ENCODE peak calls at places on chromosomes 4 and X, in eight cellular contexts. Y, F, Q, O, J, T, H and X are unnamed samples.

GRCh38 chr4:48178931-48179330 is 44.9 kb upstream of the TXK start:
- DNase-seq in Y (no peak), F (no peak), Q (no peak), O (no peak), J (no peak), T (no peak), H (no peak), X (no peak)

GRCh38 chrX:2401590-2402360 is 99.0 kb downstream of the DHRSX start:
- DNase-seq in Y (no peak), F (peak), Q (peak), O (no peak), J (peak), T (no peak), H (peak), X (peak)

GRCh38 chr4:13483142-13484044 is 747 bp downstream of the RAB28 start:
- DNase-seq in Y (peak), F (peak), Q (peak), O (peak), J (peak), T (no peak), H (peak), X (peak)

GRCh38 chr4:154858166-154858565 is 77.1 kb downstream of the RBM46 start:
- DNase-seq in Y (no peak), F (no peak), Q (no peak), O (no peak), J (no peak), T (no peak), H (no peak), X (no peak)

GRCh38 chr4:158025131-158025530 is 147.7 kb downstream of the GASK1B start:
- DNase-seq in Y (no peak), F (no peak), Q (no peak), O (no peak), J (no peak), T (no peak), H (peak), X (no peak)

GRCh38 chr4:128716325-128716724 is 93.2 kb upstream of the JADE1 start:
- DNase-seq in Y (peak), F (no peak), Q (no peak), O (no peak), J (no peak), T (no peak), H (no peak), X (no peak)

GRCh38 chr4:19026281-19026680 is 1004.7 kb upstream of the LCORL start:
- DNase-seq in Y (no peak), F (no peak), Q (peak), O (no peak), J (peak), T (no peak), H (no peak), X (no peak)

GRCh38 chr4:113969935-113970334 is 9.5 kb downstream of the ARSJ start:
- DNase-seq in Y (no peak), F (no peak), Q (no peak), O (no peak), J (no peak), T (no peak), H (no peak), X (no peak)

GRCh38 chr4:96103086-96103485 is 263.2 kb downstream of the PDHA2 start:
- DNase-seq in Y (no peak), F (no peak), Q (no peak), O (peak), J (no peak), T (no peak), H (no peak), X (no peak)

GRCh38 chr4:145345401-145345800 is 136.3 kb upstream of the SMAD1 start:
- DNase-seq in Y (no peak), F (no peak), Q (peak), O (no peak), J (no peak), T (no peak), H (no peak), X (no peak)

GRCh38 chr4:123516576-123516975 is 120.0 kb downstream of the SPRY1 start:
- DNase-seq in Y (no peak), F (no peak), Q (no peak), O (no peak), J (no peak), T (no peak), H (no peak), X (no peak)

GRCh38 chrX:123570011-123570590 is 162.8 kb downstream of the THOC2 start:
- DNase-seq in Y (no peak), F (no peak), Q (no peak), O (no peak), J (no peak), T (no peak), H (no peak), X (no peak)

GRCh38 chr4:113169368-113169767 is 119.9 kb downstream of the ANK2 start:
- DNase-seq in Y (no peak), F (no peak), Q (no peak), O (peak), J (no peak), T (no peak), H (no peak), X (no peak)

GRCh38 chr4:159227984-159228383 is 125.1 kb downstream of the RAPGEF2 start:
- DNase-seq in Y (peak), F (peak), Q (peak), O (peak), J (peak), T (peak), H (peak), X (peak)

GRCh38 chrX:6917666-6918065 is 229.8 kb upstream of the STS start:
- DNase-seq in Y (no peak), F (no peak), Q (no peak), O (no peak), J (no peak), T (no peak), H (no peak), X (no peak)

GRCh38 chr4:69995526-69996016 is at the start of gene STATH:
- DNase-seq in Y (no peak), F (no peak), Q (no peak), O (no peak), J (no peak), T (no peak), H (no peak), X (no peak)

GRCh38 chr4:108193891-108194672 is 25.4 kb upstream of the LEF1 start:
- DNase-seq in Y (no peak), F (no peak), Q (no peak), O (no peak), J (no peak), T (no peak), H (no peak), X (no peak)

GRCh38 chrX:67734111-67734753 is 190.4 kb downstream of the AR start:
- DNase-seq in Y (no peak), F (no peak), Q (no peak), O (no peak), J (no peak), T (no peak), H (no peak), X (no peak)

GRCh38 chr4:180994722-180995121 is 1248.5 kb upstream of the TENM3 start:
- DNase-seq in Y (no peak), F (no peak), Q (no peak), O (no peak), J (no peak), T (no peak), H (no peak), X (no peak)
- TF ChIP-seq CTCF in Y (no peak), F (no peak), Q (no peak), O (no peak), J (no peak), T (no peak), H (no peak), X (no peak)

GRCh38 chr4:91734682-91735081 is 569.1 kb upstream of the GRID2 start:
- DNase-seq in Y (no peak), F (no peak), Q (no peak), O (no peak), J (no peak), T (no peak), H (no peak), X (no peak)
- TF ChIP-seq CTCF in Y (no peak), F (no peak), Q (peak), O (peak), J (no peak), T (no peak), H (peak), X (peak)

GRCh38 chr4:17934286-17934685 is 87.3 kb downstream of the LCORL start:
- DNase-seq in Y (no peak), F (no peak), Q (no peak), O (no peak), J (no peak), T (no peak), H (no peak), X (no peak)
- TF ChIP-seq CTCF in Y (peak), F (no peak), Q (no peak), O (peak), J (no peak), T (no peak), H (no peak), X (no peak)

DNA sequence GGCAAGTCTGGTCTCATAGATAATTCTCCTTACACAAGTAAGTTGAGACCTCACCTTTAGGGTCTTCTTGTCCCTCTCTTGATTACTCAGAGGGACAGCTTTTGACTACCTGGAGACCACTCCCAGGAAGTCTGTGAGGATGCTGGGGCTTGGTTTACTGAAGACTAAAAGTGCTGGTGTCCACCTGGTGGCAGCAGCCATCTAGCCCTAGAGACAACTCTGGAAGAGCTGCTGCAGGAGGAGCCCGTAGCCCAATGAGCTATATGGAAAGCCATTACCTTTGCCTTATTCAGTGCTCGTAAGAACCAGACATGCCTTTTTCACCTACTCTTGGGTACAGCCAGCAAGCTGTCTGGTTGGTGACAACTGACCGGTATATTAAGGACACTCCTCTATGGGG is 7.3 kb downstream of the FGFBP2 start:
- DNase-seq in Y (no peak), F (no peak), Q (no peak), O (no peak), J (no peak), T (no peak), H (peak), X (no peak)
- TF ChIP-seq CTCF in Y (peak), F (no peak), Q (peak), O (no peak), J (no peak), T (no peak), H (peak), X (no peak)

DNA sequence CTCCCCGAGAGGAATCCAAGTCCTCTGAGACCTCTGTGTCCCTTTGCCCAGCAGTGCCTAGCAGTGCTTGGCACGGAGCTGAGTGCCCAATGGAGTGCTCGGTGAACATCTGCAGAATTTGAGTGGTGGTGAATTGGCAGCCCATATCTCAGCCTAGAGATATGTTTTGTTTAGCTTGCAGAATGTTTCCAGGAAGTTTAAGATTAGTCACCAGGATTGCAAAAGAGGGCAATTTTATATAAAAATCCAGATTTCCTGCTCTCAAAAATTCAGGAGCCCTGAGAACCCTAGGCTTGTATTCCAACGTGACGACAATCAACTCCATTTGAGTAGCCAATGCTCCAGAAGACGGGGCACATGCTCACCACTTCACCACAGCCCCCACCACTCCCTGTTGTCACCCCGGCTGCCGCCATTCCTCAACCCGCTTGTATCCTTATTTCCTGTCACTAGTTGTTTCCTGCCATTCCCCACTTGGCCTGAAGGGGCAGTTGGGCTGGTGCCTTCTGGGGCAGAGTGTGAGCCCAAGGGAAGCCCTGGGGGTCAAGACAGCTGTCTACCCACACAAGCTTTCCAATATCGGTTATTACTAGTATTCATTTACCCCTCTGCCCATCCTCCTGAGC is 116.9 kb downstream of the EFNB1 start:
- DNase-seq in Y (no peak), F (no peak), Q (no peak), O (no peak), J (no peak), T (peak), H (no peak), X (peak)
- TF ChIP-seq CTCF in Y (peak), F (no peak), Q (peak), O (peak), J (no peak), T (no peak), H (peak), X (peak)

GRCh38 chrX:119880552-119881437 is 9.2 kb downstream of the NDUFA1 start:
- DNase-seq in Y (no peak), F (no peak), Q (peak), O (peak), J (no peak), T (no peak), H (peak), X (peak)
- TF ChIP-seq CTCF in Y (peak), F (peak), Q (peak), O (peak), J (peak), T (peak), H (peak), X (peak)